ENCODE peak calls at places on chromosomes 16 and 17, in seven cellular contexts. Y, Z, S, J, H, M and U are unnamed samples.

GRCh38 chr17:21288581-21289017 is 4.1 kb downstream of the MAP2K3 start:
- DNase-seq in Z (no peak), J (peak), M (peak), H (no peak), Y (no peak), S (no peak), U (no peak)

GRCh38 chr16:73285336-73285735 is 237.4 kb upstream of the ZFHX3 start:
- DNase-seq in H (no peak), S (no peak), Y (no peak), M (no peak), J (peak), Z (no peak), U (no peak)

GRCh38 chr17:5619088-5619740 is 34.9 kb upstream of the NLRP1 start:
- DNase-seq in M (peak), H (no peak), S (no peak), Y (no peak), J (peak), Z (no peak), U (no peak)

GRCh38 chr16:67719778-67720144 is 645 bp upstream of the GFOD2 start:
- DNase-seq in H (no peak), M (peak), Z (no peak), S (peak), J (peak), Y (no peak), U (no peak)

GRCh38 chr17:64240741-64241347 is 22.2 kb downstream of the TEX2 start:
- DNase-seq in J (no peak), Z (no peak), H (no peak), M (no peak), S (peak), Y (no peak), U (no peak)

GRCh38 chr17:6654816-6655731 is 3.5 kb downstream of the C17orf100 start:
- DNase-seq in H (no peak), S (peak), M (no peak), Y (no peak), J (peak), Z (no peak), U (no peak)

GRCh38 chr17:39636927-39637736 is at the start of gene STARD3:
- DNase-seq in H (peak), Y (peak), M (peak), Z (peak), S (peak), J (peak), U (peak)

GRCh38 chr17:49585422-49586027 is 9.9 kb downstream of the NXPH3 start:
- DNase-seq in Z (no peak), J (no peak), Y (peak), M (no peak), H (no peak), S (no peak), U (peak)

GRCh38 chr17:61157246-61157887 is 242.3 kb upstream of the TBX2 start:
- DNase-seq in S (no peak), M (no peak), Z (no peak), J (peak), Y (no peak), H (no peak), U (no peak)

GRCh38 chr17:9645858-9646555 is 690 bp downstream of the USP43 start:
- DNase-seq in J (peak), H (no peak), Z (no peak), Y (peak), M (peak), S (peak), U (no peak)

GRCh38 chr16:81170824-81171223 is 67.7 kb upstream of the BCO1 start:
- DNase-seq in M (no peak), H (no peak), J (no peak), S (no peak), Y (peak), Z (no peak), U (no peak)

GRCh38 chr16:84024854-84025253 is 17.7 kb downstream of the SLC38A8 start:
- DNase-seq in M (no peak), J (no peak), Z (no peak), Y (no peak), S (no peak), H (no peak), U (no peak)

GRCh38 chr17:61325382-61326073 is 74.1 kb upstream of the TBX2 start:
- DNase-seq in M (no peak), S (no peak), J (no peak), Z (no peak), H (no peak), Y (no peak), U (no peak)

GRCh38 chr17:57369509-57369945 is 113.2 kb downstream of the MSI2 start:
- DNase-seq in S (no peak), Z (no peak), Y (no peak), H (no peak), M (no peak), J (no peak), U (no peak)

GRCh38 chr16:67558859-67559258 is 3.5 kb upstream of the CTCF start:
- DNase-seq in Y (no peak), Z (no peak), J (no peak), S (no peak), M (no peak), H (no peak), U (no peak)

GRCh38 chr17:72614476-72614870 is 478.0 kb downstream of the SLC39A11 start:
- DNase-seq in M (no peak), J (no peak), Y (no peak), S (no peak), H (no peak), Z (no peak), U (peak)

GRCh38 chr17:79114455-79115301 is 40.1 kb downstream of the ENGASE start:
- DNase-seq in J (peak), Y (no peak), Z (no peak), H (no peak), S (peak), M (no peak), U (peak)

GRCh38 chr16:22213801-22214200 is 7.7 kb downstream of the EEF2K start:
- DNase-seq in Y (no peak), Z (no peak), H (no peak), J (no peak), M (no peak), S (no peak), U (no peak)